ENCODE peak calls at places on chromosomes 3 and 15, in seven cellular contexts. O is neural progenitor cell; I is endodermal cell; N is stimulated activated CD4-positive, alpha-beta T cell treated with anti-CD3 and anti-CD28 coated beads, Interleukin-12 subunit alpha, Interleukin-12 subunit beta, amount 100 ng/mL, for 4 hours; B is A549; V is stimulated activated effector memory CD8-positive, alpha-beta T cell treated with anti-CD3 and anti-CD28 coated beads, Interleukin-12 subunit alpha, Interleukin-12 subunit beta, amount 100 ng/mL, for 72 hours; Z is MM.1S. E is an unnamed sample.

GRCh38 chr15:100247228-100248225 is 94.2 kb downstream of the ADAMTS17 start:
- DNase-seq in O (no peak), I (peak; percentile 16), N (no peak), B (no peak), V (no peak), Z (no peak), E (no peak)

GRCh38 chr3:4978259-4978965 is 825 bp upstream of the BHLHE40 start:
- DNase-seq in O (peak; percentile 76), I (no peak), N (peak; percentile 81), B (peak; percentile 98), V (peak; percentile 87), Z (peak; percentile 85), E (peak; percentile 97)

GRCh38 chr15:26872206-26872605 is 5.3 kb downstream of the GABRA5 start:
- DNase-seq in O (peak; percentile 47), I (peak; percentile 56), N (no peak), B (no peak), V (no peak), Z (no peak), E (no peak)

GRCh38 chr3:98971183-98971681 is 69.7 kb upstream of the DCBLD2 start:
- DNase-seq in O (no peak), I (no peak), N (no peak), B (peak; percentile 78), V (no peak), Z (no peak), E (no peak)

GRCh38 chr3:157981819-157982218 is 124.4 kb downstream of the SHOX2 start:
- DNase-seq in O (no peak), I (no peak), N (no peak), B (peak; percentile 9), V (no peak), Z (no peak), E (no peak)

GRCh38 chr3:49620728-49621127 is 53.4 kb upstream of the APEH start:
- DNase-seq in O (no peak), I (peak; percentile 19), N (no peak), B (no peak), V (no peak), Z (no peak), E (no peak)

GRCh38 chr15:91694829-91695205 is 158.7 kb upstream of the SLCO3A1 start:
- DNase-seq in O (no peak), I (no peak), N (no peak), B (peak; percentile 15), V (no peak), Z (no peak), E (peak; percentile 72)

GRCh38 chr3:38519000-38519399 is 22.9 kb downstream of the EXOG start:
- DNase-seq in O (no peak), I (no peak), N (no peak), B (no peak), V (no peak), Z (no peak), E (no peak)

GRCh38 chr15:74954515-74954914 is 2.1 kb downstream of the RPP25 start:
- DNase-seq in O (peak; percentile 38), I (peak; percentile 70), N (no peak), B (no peak), V (no peak), Z (no peak), E (peak; percentile 86)

GRCh38 chr3:71395927-71396695 is 187.4 kb downstream of the FOXP1 start:
- DNase-seq in O (no peak), I (no peak), N (no peak), B (no peak), V (no peak), Z (no peak), E (no peak)

GRCh38 chr3:49158108-49158709 is 7.9 kb downstream of the CCDC71 start:
- DNase-seq in O (peak; percentile 63), I (peak; percentile 90), N (peak; percentile 42), B (peak; percentile 41), V (peak; percentile 30), Z (peak; percentile 62), E (peak; percentile 49)

GRCh38 chr3:185824467-185825378 is at the start of gene IGF2BP2:
- DNase-seq in O (peak; percentile 96), I (peak; percentile 92), N (peak; percentile 40), B (peak; percentile 70), V (peak; percentile 17), Z (peak; percentile 91), E (peak; percentile 95)

GRCh38 chr3:35659808-35660207 is 20.5 kb downstream of the ARPP21 start:
- DNase-seq in O (peak; percentile 20), I (peak; percentile 51), N (no peak), B (peak; percentile 41), V (no peak), Z (peak; percentile 30), E (peak; percentile 56)

GRCh38 chr15:60916674-60917468 is 312.2 kb downstream of the RORA start:
- DNase-seq in O (peak; percentile 90), I (peak; percentile 95), N (peak; percentile 83), B (peak; percentile 80), V (peak; percentile 77), Z (peak; percentile 90), E (peak; percentile 90)

GRCh38 chr3:8733332-8734094 is at the start of gene CAV3:
- DNase-seq in O (no peak), I (no peak), N (no peak), B (no peak), V (no peak), Z (no peak), E (no peak)